ENCODE peak calls at places on chromosomes 12 and 14, in six cellular contexts. Q is tibial artery; W is heart right ventricle; O is A549; H is ovary; U is CD8-positive, alpha-beta memory T cell. E is an unnamed sample.

GRCh38 chr14:68191567-68192321 is 372.2 kb downstream of the RAD51B start:
- DNase-seq in Q (no peak), H (no peak), W (no peak), U (no peak), O (peak), E (no peak)

GRCh38 chr12:123892180-123892559 is 80.5 kb downstream of the CCDC92 start:
- DNase-seq in W (no peak), U (no peak), H (no peak), O (no peak), Q (no peak), E (no peak)

GRCh38 chr12:53989227-53990113 is 4.5 kb downstream of the HOXC10 start:
- DNase-seq in W (no peak), U (no peak), Q (no peak), H (no peak), O (peak), E (no peak)

GRCh38 chr12:39972119-39972518 is 133.8 kb downstream of the SLC2A13 start:
- DNase-seq in U (no peak), O (no peak), W (no peak), Q (no peak), H (peak), E (no peak)

GRCh38 chr12:87930033-87930432 is 99.2 kb downstream of the C12orf50 start:
- DNase-seq in H (no peak), U (no peak), W (no peak), O (no peak), Q (no peak), E (no peak)

GRCh38 chr12:67766370-67766769 is 117.8 kb downstream of the DYRK2 start:
- DNase-seq in Q (no peak), W (no peak), O (no peak), U (no peak), H (no peak), E (no peak)

GRCh38 chr14:103941462-103941861 is 867 bp downstream of the RD3L start:
- DNase-seq in O (no peak), H (no peak), Q (no peak), W (no peak), U (no peak), E (no peak)

GRCh38 chr14:89660183-89660582 is 243.2 kb upstream of the FOXN3 start:
- DNase-seq in Q (no peak), H (peak), O (no peak), U (no peak), W (peak), E (no peak)

GRCh38 chr14:67446371-67447032 is 34.5 kb upstream of the PLEK2 start:
- DNase-seq in W (peak), Q (no peak), O (no peak), U (no peak), H (no peak), E (no peak)

GRCh38 chr14:59306775-59307174 is 118.3 kb downstream of the DAAM1 start:
- DNase-seq in O (no peak), U (no peak), H (no peak), W (no peak), Q (no peak), E (no peak)
- H3K27ac ChIP-seq in O (no peak), U (no peak), H (no peak), W (peak), Q (no peak), E (no peak)

DNA sequence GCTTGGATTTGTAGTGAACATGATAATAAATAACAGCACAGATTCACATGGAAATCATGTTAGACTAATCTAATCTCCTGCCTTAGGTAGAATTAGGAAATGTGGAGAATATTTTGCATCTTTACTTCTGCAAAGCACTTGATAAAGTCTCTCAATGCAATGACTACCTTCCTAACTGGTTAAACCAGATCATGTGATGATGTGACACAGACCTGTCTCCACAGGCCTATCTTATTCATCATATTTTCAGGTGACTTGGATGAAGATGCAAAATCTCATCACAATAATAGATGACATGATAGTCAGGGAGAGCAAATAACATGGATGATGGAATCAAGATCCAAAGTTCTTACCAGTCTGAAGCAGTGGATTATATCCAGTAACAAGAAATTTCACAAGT is 38.5 kb upstream of the RNASE1 start:
- DNase-seq in U (no peak), Q (no peak), H (no peak), O (no peak), W (no peak), E (no peak)
- H3K4me3 ChIP-seq in U (no peak), Q (no peak), H (no peak), O (no peak), W (no peak), E (no peak)

DNA sequence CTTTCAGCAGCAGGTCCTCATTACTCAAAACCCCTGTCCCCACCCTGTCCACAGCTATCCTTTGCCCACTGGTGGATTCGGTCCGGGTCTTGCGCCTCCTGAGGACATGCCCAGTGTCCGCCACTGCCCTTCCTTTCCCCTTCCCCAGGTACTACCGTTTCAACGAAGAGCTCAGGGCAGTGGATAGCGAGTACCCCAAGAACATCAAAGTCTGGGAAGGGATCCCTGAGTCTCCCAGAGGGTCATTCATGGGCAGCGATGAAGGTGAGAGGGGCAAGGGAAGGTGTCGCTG is 8.7 kb downstream of the MMP14 start:
- DNase-seq in U (no peak), Q (no peak), H (no peak), W (no peak), O (no peak), E (no peak)
- H3K27ac ChIP-seq in U (no peak), Q (peak), H (peak), W (no peak), O (no peak), E (no peak)

GRCh38 chr12:65499167-65499566 is 220.7 kb downstream of the MSRB3 start:
- DNase-seq in Q (no peak), U (no peak), W (no peak), H (no peak), O (no peak), E (no peak)
- H3K4me3 ChIP-seq in Q (no peak), U (no peak), W (no peak), H (no peak), O (no peak), E (no peak)

DNA sequence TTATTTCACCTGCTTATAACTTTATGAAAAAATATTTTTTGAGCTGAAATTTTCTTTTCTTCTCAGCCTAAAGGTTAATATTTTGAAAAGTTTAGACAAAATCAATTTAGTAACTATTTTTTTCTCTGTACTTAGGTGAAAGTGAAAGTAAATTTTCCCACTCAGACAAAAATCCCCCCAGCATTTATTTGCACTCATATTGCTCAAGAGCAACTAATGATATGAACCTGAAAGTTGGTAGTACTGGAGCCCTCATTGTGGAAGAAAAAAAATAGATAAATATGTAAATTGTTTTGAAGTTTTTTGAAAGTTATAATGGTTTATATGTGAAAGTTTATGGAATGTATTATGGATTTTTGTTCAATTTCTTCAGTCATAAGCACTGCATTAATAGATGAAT is 1005.9 kb upstream of the ATXN7L3B start:
- DNase-seq in Q (no peak), O (no peak), H (no peak), W (no peak), U (no peak), E (no peak)
- H3K27ac ChIP-seq in Q (no peak), O (no peak), H (no peak), W (no peak), U (no peak), E (no peak)

GRCh38 chr12:102334765-102335164 is 137.1 kb upstream of the PMCH start:
- DNase-seq in W (no peak), U (no peak), H (no peak), Q (no peak), O (no peak), E (no peak)

GRCh38 chr12:102329883-102330282 is 132.2 kb upstream of the PMCH start:
- DNase-seq in Q (no peak), U (no peak), H (no peak), O (no peak), W (no peak), E (no peak)

GRCh38 chr12:102326987-102327386 is 129.4 kb upstream of the PMCH start:
- DNase-seq in H (no peak), Q (no peak), U (no peak), W (no peak), O (no peak), E (no peak)

GRCh38 chr12:102331419-102331818 is 133.8 kb upstream of the PMCH start:
- DNase-seq in Q (no peak), O (no peak), U (no peak), W (no peak), H (no peak), E (no peak)
- H3K4me3 ChIP-seq in Q (no peak), O (no peak), U (no peak), W (no peak), H (no peak), E (no peak)

GRCh38 chr12:21717756-21718155 is 56.8 kb downstream of the KCNJ8 start:
- DNase-seq in W (no peak), O (no peak), Q (no peak), H (no peak), U (no peak), E (no peak)
- H3K27ac ChIP-seq in W (peak), O (no peak), Q (no peak), H (no peak), U (no peak), E (no peak)

DNA sequence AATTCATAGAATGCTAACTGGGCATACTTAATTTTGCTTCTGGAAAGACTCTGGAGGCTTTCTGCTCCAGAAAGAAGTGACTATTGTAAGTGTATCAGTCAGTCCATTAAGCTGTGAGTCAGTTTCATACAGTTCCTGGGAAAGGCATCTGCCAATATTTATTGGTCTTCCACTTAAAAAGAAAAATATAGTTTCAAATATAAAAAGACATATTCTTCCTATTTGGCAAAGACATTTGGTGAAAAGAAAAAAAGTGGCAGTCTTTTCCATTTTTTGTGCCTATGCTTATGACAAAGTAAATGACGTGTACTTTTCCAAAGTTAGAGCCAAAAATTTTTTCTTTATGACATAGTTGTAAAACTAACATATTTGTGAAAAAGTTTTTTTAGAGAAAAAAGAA is 12.3 kb downstream of the TMEM30B start:
- DNase-seq in O (no peak), Q (no peak), H (no peak), U (no peak), W (no peak), E (no peak)
- H3K4me3 ChIP-seq in O (no peak), Q (no peak), H (no peak), U (no peak), W (no peak), E (no peak)

GRCh38 chr14:32708134-32708533 is 230.5 kb upstream of the NPAS3 start:
- DNase-seq in H (no peak), O (no peak), U (no peak), Q (no peak), W (no peak), E (no peak)
- H3K27ac ChIP-seq in H (peak), O (no peak), U (no peak), Q (peak), W (peak), E (no peak)

E was measured in CD4-positive, CD25-positive, alpha-beta regulatory T cell.